ENCODE peak calls at places on chromosome 2, in ten cellular contexts. One of them, this sample, is unnamed.

GRCh38 chr2:119156105-119156890 is 2.3 kb downstream of the C1QL2 start:
- DNase-seq in K562: no peak
- DNase-seq in body of pancreas: no peak
- DNase-seq in GM12878: no peak
- DNase-seq in heart left ventricle: no peak
- DNase-seq in prostate gland: no peak
- DNase-seq in IMR-90: no peak
- DNase-seq in spleen: no peak
- DNase-seq in A549: no peak
- DNase-seq in transverse colon: no peak
- DNase-seq in this sample: no peak

GRCh38 chr2:60463249-60463648 is 90.2 kb downstream of the BCL11A start:
- DNase-seq in A549: no peak
- DNase-seq in IMR-90: peak; percentile 48
- DNase-seq in heart left ventricle: peak; percentile 50
- DNase-seq in body of pancreas: no peak
- DNase-seq in spleen: no peak
- DNase-seq in prostate gland: no peak
- DNase-seq in GM12878: no peak
- DNase-seq in K562: no peak
- DNase-seq in transverse colon: no peak
- DNase-seq in this sample: no peak

GRCh38 chr2:120436885-120437603 is 91.1 kb downstream of the INHBB start:
- DNase-seq in IMR-90: peak; percentile 13
- DNase-seq in K562: peak; percentile 55
- DNase-seq in spleen: peak; percentile 29
- DNase-seq in A549: peak; percentile 72
- DNase-seq in GM12878: no peak
- DNase-seq in heart left ventricle: no peak
- DNase-seq in body of pancreas: peak; percentile 53
- DNase-seq in prostate gland: peak; percentile 57
- DNase-seq in transverse colon: no peak
- DNase-seq in this sample: no peak

GRCh38 chr2:236662231-236663160 is 92.9 kb downstream of the ACKR3 start:
- DNase-seq in GM12878: no peak
- DNase-seq in K562: no peak
- DNase-seq in IMR-90: no peak
- DNase-seq in heart left ventricle: no peak
- DNase-seq in A549: no peak
- DNase-seq in prostate gland: no peak
- DNase-seq in body of pancreas: no peak
- DNase-seq in transverse colon: no peak
- DNase-seq in spleen: no peak
- DNase-seq in this sample: peak; percentile 91

GRCh38 chr2:220935789-220936321 is 636.2 kb downstream of the EPHA4 start:
- DNase-seq in spleen: no peak
- DNase-seq in prostate gland: no peak
- DNase-seq in A549: no peak
- DNase-seq in transverse colon: no peak
- DNase-seq in IMR-90: peak; percentile 9
- DNase-seq in GM12878: peak; percentile 3
- DNase-seq in body of pancreas: no peak
- DNase-seq in heart left ventricle: peak; percentile 31
- DNase-seq in K562: no peak
- DNase-seq in this sample: no peak

GRCh38 chr2:16019617-16020351 is 79.4 kb downstream of the MYCN start:
- DNase-seq in spleen: no peak
- DNase-seq in K562: no peak
- DNase-seq in GM12878: no peak
- DNase-seq in prostate gland: no peak
- DNase-seq in IMR-90: no peak
- DNase-seq in transverse colon: no peak
- DNase-seq in A549: no peak
- DNase-seq in body of pancreas: no peak
- DNase-seq in heart left ventricle: no peak
- DNase-seq in this sample: no peak

GRCh38 chr2:105388971-105389381 is 9.9 kb downstream of the FHL2 start:
- DNase-seq in heart left ventricle: peak; percentile 22
- DNase-seq in A549: no peak
- DNase-seq in GM12878: no peak
- DNase-seq in transverse colon: no peak
- DNase-seq in prostate gland: no peak
- DNase-seq in IMR-90: peak; percentile 98
- DNase-seq in spleen: no peak
- DNase-seq in body of pancreas: no peak
- DNase-seq in K562: no peak
- DNase-seq in this sample: no peak

GRCh38 chr2:106953779-106954178 is 67.8 kb upstream of the ST6GAL2 start:
- DNase-seq in spleen: no peak
- DNase-seq in IMR-90: no peak
- DNase-seq in transverse colon: no peak
- DNase-seq in heart left ventricle: no peak
- DNase-seq in body of pancreas: no peak
- DNase-seq in prostate gland: no peak
- DNase-seq in K562: no peak
- DNase-seq in A549: no peak
- DNase-seq in GM12878: no peak
- DNase-seq in this sample: no peak

GRCh38 chr2:160279813-160280465 is 79.9 kb upstream of the ITGB6 start:
- DNase-seq in prostate gland: no peak
- DNase-seq in GM12878: no peak
- DNase-seq in A549: no peak
- DNase-seq in K562: no peak
- DNase-seq in body of pancreas: no peak
- DNase-seq in heart left ventricle: no peak
- DNase-seq in transverse colon: no peak
- DNase-seq in IMR-90: peak; percentile 61
- DNase-seq in spleen: no peak
- DNase-seq in this sample: no peak

GRCh38 chr2:72112981-72113846 is 34.4 kb downstream of the CYP26B1 start:
- DNase-seq in prostate gland: no peak
- DNase-seq in heart left ventricle: no peak
- DNase-seq in spleen: no peak
- DNase-seq in A549: no peak
- DNase-seq in transverse colon: no peak
- DNase-seq in IMR-90: no peak
- DNase-seq in body of pancreas: no peak
- DNase-seq in K562: no peak
- DNase-seq in GM12878: no peak
- DNase-seq in this sample: no peak

GRCh38 chr2:11320698-11321492 is 23.5 kb downstream of the ROCK2 start:
- DNase-seq in A549: no peak
- DNase-seq in GM12878: no peak
- DNase-seq in K562: peak; percentile 48
- DNase-seq in heart left ventricle: no peak
- DNase-seq in body of pancreas: no peak
- DNase-seq in prostate gland: no peak
- DNase-seq in IMR-90: no peak
- DNase-seq in spleen: no peak
- DNase-seq in transverse colon: no peak
- DNase-seq in this sample: no peak
- H3K4me1 ChIP-seq in A549: peaks cover 3% of the 10 kb centered on the region
- H3K4me1 ChIP-seq in GM12878: no peaks in the 10 kb centered on the region
- H3K4me1 ChIP-seq in K562: peaks cover 9% of the 10 kb centered on the region
- H3K4me1 ChIP-seq in heart left ventricle: peaks cover 37% of the 10 kb centered on the region
- H3K4me1 ChIP-seq in body of pancreas: peaks cover 26% of the 10 kb centered on the region
- H3K4me1 ChIP-seq in prostate gland: no peaks in the 10 kb centered on the region
- H3K4me1 ChIP-seq in IMR-90: no peaks in the 10 kb centered on the region
- H3K4me1 ChIP-seq in spleen: peaks cover 74% of the 10 kb centered on the region
- H3K4me1 ChIP-seq in transverse colon: peaks cover 11% of the 10 kb centered on the region
- H3K4me1 ChIP-seq in this sample: peaks cover 58% of the 10 kb centered on the region

GRCh38 chr2:12194936-12195335 is 448.5 kb downstream of the LPIN1 start:
- DNase-seq in transverse colon: no peak
- DNase-seq in prostate gland: no peak
- DNase-seq in K562: no peak
- DNase-seq in IMR-90: no peak
- DNase-seq in heart left ventricle: no peak
- DNase-seq in GM12878: no peak
- DNase-seq in A549: no peak
- DNase-seq in body of pancreas: no peak
- DNase-seq in spleen: no peak
- DNase-seq in this sample: no peak

GRCh38 chr2:12192762-12193161 is 446.3 kb downstream of the LPIN1 start:
- DNase-seq in GM12878: no peak
- DNase-seq in K562: no peak
- DNase-seq in heart left ventricle: no peak
- DNase-seq in A549: no peak
- DNase-seq in transverse colon: no peak
- DNase-seq in spleen: no peak
- DNase-seq in IMR-90: no peak
- DNase-seq in prostate gland: no peak
- DNase-seq in body of pancreas: no peak
- DNase-seq in this sample: no peak

GRCh38 chr2:12197133-12197532 is 450.7 kb downstream of the LPIN1 start:
- DNase-seq in A549: no peak
- DNase-seq in transverse colon: no peak
- DNase-seq in prostate gland: no peak
- DNase-seq in IMR-90: no peak
- DNase-seq in GM12878: no peak
- DNase-seq in heart left ventricle: no peak
- DNase-seq in spleen: no peak
- DNase-seq in K562: no peak
- DNase-seq in body of pancreas: no peak
- DNase-seq in this sample: no peak

GRCh38 chr2:12199661-12200258 is 453.3 kb downstream of the LPIN1 start:
- DNase-seq in IMR-90: no peak
- DNase-seq in prostate gland: no peak
- DNase-seq in A549: no peak
- DNase-seq in K562: no peak
- DNase-seq in heart left ventricle: peak; percentile 40
- DNase-seq in transverse colon: no peak
- DNase-seq in GM12878: no peak
- DNase-seq in spleen: no peak
- DNase-seq in body of pancreas: no peak
- DNase-seq in this sample: no peak

DNA sequence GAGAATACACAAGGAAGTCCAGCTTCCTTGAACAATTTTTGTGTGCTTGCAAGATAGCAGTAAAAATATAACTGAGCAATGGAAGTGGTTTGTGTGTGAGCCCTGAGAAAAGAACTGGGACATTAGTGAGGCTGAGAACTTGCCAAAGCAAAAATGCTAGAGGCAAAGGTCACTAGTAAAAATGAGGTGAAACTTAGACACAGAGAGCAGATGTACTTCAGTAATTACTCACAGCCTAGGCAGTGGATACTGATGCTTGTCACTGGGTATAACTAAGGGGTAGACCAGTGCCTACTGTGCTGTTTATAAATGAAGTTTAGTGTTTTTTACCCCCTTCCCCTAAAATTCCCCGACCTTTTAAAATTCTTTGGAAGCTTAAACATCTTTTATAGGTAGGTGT is 450.1 kb downstream of the LPIN1 start:
- DNase-seq in body of pancreas: no peak
- DNase-seq in heart left ventricle: no peak
- DNase-seq in prostate gland: no peak
- DNase-seq in spleen: no peak
- DNase-seq in transverse colon: no peak
- DNase-seq in K562: no peak
- DNase-seq in A549: no peak
- DNase-seq in IMR-90: no peak
- DNase-seq in GM12878: no peak
- DNase-seq in this sample: no peak
- TF ChIP-seq CTCF in body of pancreas: no peak
- TF ChIP-seq CTCF in heart left ventricle: no peak
- TF ChIP-seq CTCF in prostate gland: no peak
- TF ChIP-seq CTCF in spleen: no peak
- TF ChIP-seq CTCF in transverse colon: no peak
- TF ChIP-seq CTCF in K562: no peak
- TF ChIP-seq CTCF in A549: no peak
- TF ChIP-seq CTCF in IMR-90: no peak
- TF ChIP-seq CTCF in GM12878: no peak
- TF ChIP-seq CTCF in this sample: no peak

DNA sequence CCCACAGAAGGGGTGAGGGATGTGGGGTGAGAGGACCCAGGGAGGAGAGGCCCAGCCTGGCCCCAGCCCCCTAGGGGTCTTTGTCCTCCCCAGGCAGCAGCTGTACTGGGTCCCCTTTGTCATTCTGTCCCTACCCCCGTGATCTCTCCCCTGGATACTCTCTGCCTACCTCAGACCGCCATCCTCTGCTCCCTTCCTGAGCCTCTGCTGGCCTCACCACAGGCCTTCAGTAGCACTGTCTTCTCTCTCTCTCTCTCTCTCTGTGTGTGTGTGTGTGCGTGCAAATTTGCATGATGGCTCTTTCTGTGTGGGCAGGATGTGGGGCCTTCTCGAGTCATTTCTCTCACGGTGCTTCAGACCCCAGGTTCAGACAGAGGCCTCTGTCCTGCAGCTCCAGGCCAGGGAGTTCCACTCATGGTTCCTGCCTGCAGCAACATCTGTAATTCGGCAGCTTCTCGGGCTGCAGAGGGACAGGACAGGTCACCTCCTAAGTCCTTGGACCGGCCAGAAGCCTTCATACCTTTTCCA is 1.4 kb downstream of the PSD4 start:
- DNase-seq in IMR-90: no peak
- DNase-seq in transverse colon: peak; percentile 68
- DNase-seq in heart left ventricle: no peak
- DNase-seq in A549: no peak
- DNase-seq in body of pancreas: no peak
- DNase-seq in spleen: peak; percentile 86
- DNase-seq in GM12878: peak; percentile 87
- DNase-seq in K562: no peak
- DNase-seq in prostate gland: no peak
- DNase-seq in this sample: no peak
- TF ChIP-seq POLR2A in IMR-90: no peak
- TF ChIP-seq POLR2A in transverse colon: peak; percentile 28
- TF ChIP-seq POLR2A in heart left ventricle: no peak
- TF ChIP-seq POLR2A in A549: no peak
- TF ChIP-seq POLR2A in body of pancreas: no peak
- TF ChIP-seq POLR2A in spleen: peak; percentile 16
- TF ChIP-seq POLR2A in GM12878: peak; percentile 96
- TF ChIP-seq POLR2A in K562: no peak
- TF ChIP-seq POLR2A in prostate gland: no peak
- TF ChIP-seq POLR2A in this sample: no peak

DNA sequence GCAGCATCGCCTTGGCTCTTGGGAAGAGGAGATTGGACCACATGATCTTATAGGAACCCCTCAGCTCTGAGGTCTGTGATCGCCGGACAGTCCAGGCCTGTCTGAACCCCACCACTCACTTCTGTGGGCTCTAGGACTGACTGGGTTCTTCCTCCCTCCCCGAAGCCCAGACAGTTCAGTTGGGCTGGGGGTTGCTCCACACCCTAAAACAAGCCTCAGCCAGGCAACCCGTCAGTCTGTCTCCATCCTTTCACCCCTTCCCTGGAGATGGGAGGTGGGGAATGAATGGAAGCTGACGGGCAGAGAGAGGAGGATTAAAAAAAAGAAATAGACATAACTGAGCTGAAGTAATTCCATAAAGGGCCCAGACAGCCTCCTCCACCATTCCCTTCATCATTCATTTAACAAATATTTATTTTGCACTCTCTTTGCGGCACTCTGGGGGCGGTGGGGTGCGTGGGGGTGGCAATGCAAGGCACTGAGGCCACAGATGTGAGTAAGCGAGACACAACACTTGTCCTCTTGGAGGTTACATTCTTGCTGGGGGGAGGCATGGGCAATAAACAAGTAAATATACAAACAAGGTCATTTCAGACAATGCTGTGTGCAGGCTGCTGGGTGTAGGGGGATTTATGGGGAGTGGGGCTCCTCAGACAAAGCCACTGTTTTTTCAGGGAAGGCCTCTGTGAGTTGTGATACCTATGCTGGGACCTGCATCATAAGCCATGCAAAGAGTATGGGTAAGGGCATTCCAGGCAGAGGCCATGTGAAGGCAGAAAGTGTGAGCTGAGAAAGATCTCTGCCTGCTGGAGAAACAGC is 12.9 kb downstream of the WNT10A start:
- DNase-seq in K562: no peak
- DNase-seq in body of pancreas: no peak
- DNase-seq in prostate gland: no peak
- DNase-seq in A549: no peak
- DNase-seq in transverse colon: no peak
- DNase-seq in GM12878: no peak
- DNase-seq in heart left ventricle: no peak
- DNase-seq in spleen: no peak
- DNase-seq in IMR-90: no peak
- DNase-seq in this sample: no peak
- H3K4me1 ChIP-seq in K562: no peaks in the 10 kb centered on the region
- H3K4me1 ChIP-seq in body of pancreas: peaks cover 37% of the 10 kb centered on the region
- H3K4me1 ChIP-seq in prostate gland: no peaks in the 10 kb centered on the region
- H3K4me1 ChIP-seq in A549: peaks cover 37% of the 10 kb centered on the region
- H3K4me1 ChIP-seq in transverse colon: peaks cover 24% of the 10 kb centered on the region
- H3K4me1 ChIP-seq in GM12878: peaks cover 56% of the 10 kb centered on the region
- H3K4me1 ChIP-seq in heart left ventricle: peaks cover 40% of the 10 kb centered on the region
- H3K4me1 ChIP-seq in spleen: peaks cover 73% of the 10 kb centered on the region
- H3K4me1 ChIP-seq in IMR-90: peaks cover 7% of the 10 kb centered on the region
- H3K4me1 ChIP-seq in this sample: peaks cover 40% of the 10 kb centered on the region

This sample was measured in esophagus muscularis mucosa.